ENCODE peak calls at places on chromosome 14, in ten cellular contexts. W is IMR-90, G is tibial artery, K is LNCaP clone FGC, E is GM20000, S is foreskin fibroblast, Q is epithelial cell of esophagus, X is endodermal cell, N is heart left ventricle, F is body of pancreas. D is an unnamed sample.

GRCh38 chr14:51285102-51285501 is 45.1 kb downstream of the TMX1 start:
- DNase-seq in E (peak; percentile 44), S (no peak), X (no peak), F (no peak), N (no peak), K (no peak), Q (no peak), G (no peak), W (no peak), D (no peak)

GRCh38 chr14:89489796-89490506 is 72.9 kb upstream of the FOXN3 start:
- DNase-seq in N (no peak), E (no peak), F (no peak), G (no peak), X (no peak), W (peak; percentile 78), S (peak; percentile 63), K (no peak), Q (no peak), D (no peak)

GRCh38 chr14:55031190-55031589 is 4.2 kb downstream of the SOCS4 start:
- DNase-seq in F (no peak), K (no peak), E (no peak), N (no peak), G (no peak), S (no peak), W (no peak), Q (no peak), X (no peak), D (no peak)

GRCh38 chr14:95316826-95317225 is 2.9 kb downstream of the CLMN start:
- DNase-seq in E (no peak), N (no peak), Q (no peak), K (no peak), S (no peak), W (no peak), G (no peak), F (no peak), X (no peak), D (no peak)

GRCh38 chr14:92565718-92566115 is 52.1 kb downstream of the RIN3 start:
- DNase-seq in X (no peak), K (no peak), G (no peak), W (no peak), E (no peak), N (no peak), Q (peak; percentile 82), S (no peak), F (no peak), D (no peak)

GRCh38 chr14:80239631-80240030 is 28.3 kb upstream of the DIO2 start:
- DNase-seq in X (no peak), E (no peak), Q (no peak), N (no peak), W (no peak), G (no peak), F (no peak), S (no peak), K (no peak), D (no peak)

GRCh38 chr14:81953419-81953818 is 419.8 kb upstream of the SEL1L start:
- DNase-seq in Q (no peak), X (peak; percentile 43), G (no peak), N (no peak), F (no peak), E (no peak), W (no peak), K (no peak), S (no peak), D (no peak)

GRCh38 chr14:90721619-90722305 is 94.5 kb downstream of the TTC7B start:
- DNase-seq in E (no peak), K (no peak), G (no peak), S (peak; percentile 21), W (peak; percentile 68), X (no peak), F (no peak), N (no peak), Q (peak; percentile 56), D (peak; percentile 43)

GRCh38 chr14:32224731-32225377 is 21.8 kb upstream of the RNU6-8 start:
- DNase-seq in E (no peak), W (peak; percentile 54), Q (peak; percentile 68), X (peak; percentile 65), K (no peak), G (no peak), F (peak; percentile 52), N (no peak), S (peak; percentile 89), D (peak; percentile 57)

GRCh38 chr14:50967104-50967503 is 22.8 kb upstream of the PYGL start:
- DNase-seq in Q (no peak), X (no peak), G (no peak), N (no peak), S (peak; percentile 48), W (peak; percentile 49), E (no peak), F (no peak), K (no peak), D (no peak)

GRCh38 chr14:56125772-56126411 is 7.7 kb downstream of the PELI2 start:
- DNase-seq in X (no peak), E (no peak), G (no peak), W (no peak), Q (no peak), F (peak; percentile 91), S (no peak), K (no peak), N (no peak), D (no peak)

GRCh38 chr14:74591394-74591793 is 20.6 kb downstream of the LTBP2 start:
- DNase-seq in F (no peak), X (no peak), W (no peak), S (no peak), G (no peak), N (peak; percentile 27), K (no peak), E (no peak), Q (peak; percentile 33), D (no peak)

GRCh38 chr14:73014105-73014504 is 12.8 kb downstream of the ZFYVE1 start:
- DNase-seq in Q (peak; percentile 45), S (peak; percentile 32), E (peak; percentile 66), G (no peak), F (no peak), K (no peak), N (no peak), W (peak; percentile 83), X (no peak), D (no peak)

GRCh38 chr14:53875337-53875897 is 81.2 kb downstream of the BMP4 start:
- DNase-seq in E (peak; percentile 27), W (no peak), X (no peak), N (no peak), S (no peak), F (no peak), K (no peak), G (no peak), Q (no peak), D (no peak)

GRCh38 chr14:51929156-51929555 is 60.2 kb upstream of the RTRAF start:
- DNase-seq in K (no peak), Q (no peak), E (no peak), X (no peak), S (peak; percentile 30), F (no peak), W (peak; percentile 76), N (no peak), G (no peak), D (no peak)

GRCh38 chr14:106845286-106846087 is 1319.1 kb downstream of the TMEM121 start:
- DNase-seq in X (no peak), G (no peak), Q (no peak), S (no peak), E (peak; percentile 47), N (no peak), F (peak; percentile 81), W (no peak), K (peak; percentile 64), D (peak; percentile 71)

GRCh38 chr14:32933623-32933942 is 5.1 kb upstream of the NPAS3 start:
- DNase-seq in W (no peak), E (peak; percentile 13), Q (no peak), K (no peak), G (no peak), F (no peak), N (no peak), X (no peak), S (peak; percentile 52), D (peak; percentile 5)

DNA sequence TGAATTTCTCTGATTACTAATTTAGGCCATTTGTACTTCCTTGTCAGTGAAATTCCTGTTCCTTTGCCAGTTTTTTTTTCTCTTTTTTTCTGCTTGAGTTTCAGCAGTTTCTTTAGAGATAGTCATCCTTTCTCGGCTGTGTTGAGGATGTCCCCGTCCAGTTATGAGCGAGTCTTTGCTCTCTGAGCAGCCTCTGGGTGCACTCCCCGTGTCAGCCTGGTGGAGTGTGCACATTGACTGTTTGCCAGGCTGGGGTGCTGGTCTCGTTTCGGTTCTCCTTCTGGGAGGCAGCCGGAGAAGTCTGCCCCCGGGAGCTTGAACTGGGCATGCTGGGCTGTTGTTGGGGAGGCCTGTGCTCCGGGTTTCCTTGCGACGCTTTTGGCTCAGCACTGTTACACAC is 3.0 kb downstream of the PACS2 start:
- DNase-seq in E (no peak), S (peak; percentile 72), G (peak; percentile 66), X (no peak), N (no peak), W (peak; percentile 53), F (peak; percentile 51), Q (peak; percentile 17), K (no peak), D (no peak)
- TF ChIP-seq CTCF in E (no peak), S (peak; percentile 9), G (no peak), X (no peak), N (no peak), W (peak; percentile 11), F (no peak), Q (no peak), K (no peak), D (no peak)

GRCh38 chr14:28609228-28609828 is 157.3 kb upstream of the FOXG1 start:
- DNase-seq in W (peak; percentile 1), F (peak; percentile 67), Q (peak; percentile 65), S (peak; percentile 60), K (peak; percentile 8), X (peak; percentile 88), N (no peak), G (no peak), E (peak; percentile 10), D (peak; percentile 78)
- TF ChIP-seq CTCF in W (peak; percentile 54), F (peak; percentile 69), Q (peak; percentile 98), S (peak; percentile 72), K (peak; percentile 87), X (peak; percentile 96), N (no peak), G (peak; percentile 11), E (peak; percentile 34), D (peak; percentile 88)

GRCh38 chr14:70212752-70213151 is 24.0 kb upstream of the SLC8A3 start:
- DNase-seq in X (peak; percentile 51), S (no peak), Q (no peak), N (no peak), W (no peak), E (no peak), K (no peak), G (no peak), F (peak; percentile 6), D (no peak)
- TF ChIP-seq CTCF in X (no peak), S (no peak), Q (no peak), N (no peak), W (no peak), E (no peak), K (no peak), G (no peak), F (no peak), D (no peak)

GRCh38 chr14:64910847-64911495 is 3.3 kb upstream of the CHURC1 start:
- DNase-seq in X (peak; percentile 50), W (peak; percentile 55), G (no peak), F (no peak), S (peak; percentile 73), N (no peak), Q (peak; percentile 52), E (no peak), K (no peak), D (peak; percentile 47)
- TF ChIP-seq CTCF in X (peak; percentile 85), W (peak; percentile 79), G (no peak), F (peak; percentile 58), S (peak; percentile 78), N (peak; percentile 37), Q (peak; percentile 78), E (peak; percentile 19), K (peak; percentile 65), D (peak; percentile 41)

GRCh38 chr14:101183376-101184103 is 280.0 kb upstream of the RTL1 start:
- DNase-seq in K (no peak), N (no peak), G (no peak), E (no peak), X (peak; percentile 95), F (peak; percentile 40), S (no peak), Q (no peak), W (no peak), D (no peak)
- TF ChIP-seq CTCF in K (peak; percentile 45), N (no peak), G (no peak), E (no peak), X (peak; percentile 87), F (peak; percentile 22), S (no peak), Q (no peak), W (peak; percentile 29), D (no peak)

D was measured in MCF 10A.